ENCODE peak calls at places on chromosome 16, in ten cellular contexts. U, J, B, E, X, H, Y, P, S and O are unnamed samples.

GRCh38 chr16:56423584-56424403 is 1.6 kb downstream of the AMFR start:
- DNase-seq in E (no peak), U (peak; percentile 4), H (no peak), B (no peak), J (peak; percentile 69), X (no peak), S (no peak), P (no peak), Y (no peak), O (no peak)

GRCh38 chr16:28110479-28110878 is 47.0 kb upstream of the GSG1L start:
- DNase-seq in Y (no peak), J (peak; percentile 95), X (no peak), P (no peak), E (no peak), B (no peak), S (no peak), U (no peak), H (no peak), O (no peak)

GRCh38 chr16:52953215-52953614 is 99.5 kb downstream of the CHD9NB start:
- DNase-seq in J (no peak), H (no peak), S (no peak), P (no peak), E (no peak), Y (no peak), X (no peak), U (no peak), B (no peak), O (peak; percentile 40)

GRCh38 chr16:66079671-66080070 is 286.8 kb upstream of the CDH5 start:
- DNase-seq in Y (no peak), X (no peak), H (no peak), P (no peak), S (no peak), J (no peak), B (no peak), U (no peak), E (no peak), O (no peak)

GRCh38 chr16:68079616-68080344 is 5.4 kb upstream of the NFATC3 start:
- DNase-seq in Y (peak; percentile 78), U (no peak), J (peak; percentile 96), B (no peak), S (no peak), X (no peak), E (no peak), H (no peak), P (peak; percentile 30), O (no peak)

GRCh38 chr16:11079657-11080187 is 135.4 kb downstream of the CLEC16A start:
- DNase-seq in U (peak; percentile 90), H (peak; percentile 90), B (peak; percentile 95), Y (no peak), S (no peak), X (peak; percentile 93), J (no peak), P (no peak), E (peak; percentile 95), O (no peak)

GRCh38 chr16:2296662-2297505 is 29.0 kb upstream of the RNPS1 start:
- DNase-seq in S (no peak), Y (no peak), H (no peak), P (no peak), X (no peak), U (peak; percentile 27), E (no peak), J (peak; percentile 5), B (peak; percentile 5), O (no peak)

GRCh38 chr16:3961449-3961849 is 80.9 kb upstream of the CREBBP start:
- DNase-seq in P (no peak), E (no peak), X (no peak), U (peak; percentile 20), S (no peak), Y (no peak), B (peak; percentile 46), J (no peak), H (no peak), O (no peak)

GRCh38 chr16:87551487-87551886 is 50.8 kb upstream of the JPH3 start:
- DNase-seq in E (no peak), P (no peak), X (no peak), Y (no peak), H (no peak), S (no peak), U (peak; percentile 17), B (no peak), J (no peak), O (no peak)

GRCh38 chr16:12739738-12740137 is 63.9 kb downstream of the CPPED1 start:
- DNase-seq in Y (no peak), B (no peak), P (no peak), S (no peak), J (no peak), E (no peak), H (no peak), U (no peak), X (no peak), O (no peak)

GRCh38 chr16:5615868-5616642 is 518.5 kb upstream of the EEF2KMT start:
- DNase-seq in P (no peak), X (no peak), U (no peak), S (no peak), E (no peak), Y (no peak), B (peak; percentile 30), J (peak; percentile 16), H (no peak), O (no peak)

GRCh38 chr16:13171313-13171712 is 269.9 kb downstream of the SHISA9 start:
- DNase-seq in P (no peak), S (no peak), E (no peak), U (no peak), H (no peak), X (no peak), J (no peak), Y (no peak), B (no peak), O (no peak)

GRCh38 chr16:15988268-15989013 is 39.0 kb downstream of the ABCC1 start:
- DNase-seq in E (no peak), S (peak; percentile 35), J (no peak), U (no peak), P (no peak), Y (no peak), H (no peak), X (no peak), B (no peak), O (no peak)

GRCh38 chr16:83098536-83098935 is 471.8 kb downstream of the CDH13 start:
- DNase-seq in U (no peak), Y (no peak), B (no peak), E (no peak), X (no peak), S (no peak), J (no peak), P (no peak), H (no peak), O (no peak)

GRCh38 chr16:72992142-72992601 is 55.8 kb downstream of the ZFHX3 start:
- DNase-seq in B (no peak), J (no peak), P (no peak), S (no peak), H (no peak), X (no peak), Y (peak; percentile 55), E (no peak), U (no peak), O (no peak)

GRCh38 chr16:86662195-86662594 is 83.8 kb downstream of the FOXL1 start:
- DNase-seq in B (peak; percentile 72), J (no peak), U (peak; percentile 35), S (no peak), P (no peak), X (no peak), E (no peak), H (no peak), Y (no peak), O (no peak)

GRCh38 chr16:84735846-84736586 is 36.2 kb downstream of the USP10 start:
- DNase-seq in H (no peak), B (no peak), X (no peak), U (no peak), Y (no peak), P (no peak), J (no peak), S (peak; percentile 66), E (no peak), O (no peak)

GRCh38 chr16:84947022-84947421 is 64.3 kb downstream of the ZDHHC7 start:
- DNase-seq in Y (no peak), U (no peak), E (no peak), B (no peak), P (no peak), J (peak; percentile 84), S (no peak), X (no peak), H (no peak), O (no peak)

GRCh38 chr16:81716478-81717210 is 62.4 kb upstream of the PLCG2 start:
- DNase-seq in E (no peak), H (no peak), Y (no peak), X (no peak), P (no peak), J (no peak), U (no peak), S (no peak), B (no peak), O (no peak)

GRCh38 chr16:67779256-67780014 is 26.9 kb downstream of the RANBP10 start:
- DNase-seq in E (no peak), X (no peak), P (no peak), B (no peak), Y (no peak), S (no peak), U (no peak), H (no peak), J (no peak), O (no peak)

GRCh38 chr16:85984947-85985451 is 86.0 kb downstream of the IRF8 start:
- DNase-seq in Y (peak; percentile 55), U (no peak), H (no peak), X (no peak), J (peak; percentile 82), B (no peak), E (no peak), S (no peak), P (no peak), O (no peak)

GRCh38 chr16:57516176-57516725 is 20.1 kb downstream of the CCDC102A start:
- DNase-seq in S (no peak), E (no peak), J (no peak), Y (no peak), B (no peak), H (no peak), P (no peak), U (no peak), X (no peak), O (no peak)

GRCh38 chr16:29784901-29785500 is 5.5 kb upstream of the KIF22 start:
- DNase-seq in E (no peak), Y (peak; percentile 77), J (no peak), S (no peak), P (peak; percentile 40), X (no peak), U (peak; percentile 32), H (no peak), B (no peak), O (no peak)

GRCh38 chr16:57538235-57538711 is 1.9 kb upstream of the CCDC102A start:
- DNase-seq in J (peak; percentile 29), U (no peak), H (no peak), X (no peak), S (no peak), B (no peak), Y (no peak), E (no peak), P (no peak), O (no peak)

GRCh38 chr16:89623511-89624232 is 10.2 kb downstream of the DPEP1 start:
- DNase-seq in X (no peak), J (no peak), E (no peak), B (no peak), H (no peak), U (no peak), Y (no peak), S (no peak), P (no peak), O (no peak)

GRCh38 chr16:70158261-70158939 is 15.2 kb upstream of the CLEC18C start:
- DNase-seq in S (no peak), P (no peak), X (no peak), B (no peak), J (no peak), H (no peak), E (no peak), Y (no peak), U (no peak), O (no peak)